ENCODE peak calls at places on chromosome 9, in four cellular contexts. X is neural progenitor cell, M is hepatocyte, E is mammary epithelial cell. N is an unnamed sample. For H3K9me3, the result is how much of the 10 kb centered on the place peaks cover.

GRCh38 chr9:6068983-6069382 is 53.6 kb upstream of the RANBP6 start:
- DNase-seq in M (no peak), E (no peak), X (no peak), N (no peak)

GRCh38 chr9:14715102-14715501 is 7.4 kb downstream of the CER1 start:
- DNase-seq in E (no peak), X (no peak), M (no peak), N (no peak)

GRCh38 chr9:100602302-100602930 is 24.5 kb downstream of the CAVIN4 start:
- DNase-seq in E (peak), M (peak), X (peak), N (no peak)

GRCh38 chr9:97749928-97750327 is 52.8 kb upstream of the XPA start:
- DNase-seq in M (no peak), E (peak), X (no peak), N (no peak)

GRCh38 chr9:6183227-6183551 is 32.4 kb upstream of the IL33 start:
- DNase-seq in E (no peak), X (no peak), M (no peak), N (no peak)

GRCh38 chr9:125579030-125579932 is 127.7 kb downstream of the MAPKAP1 start:
- DNase-seq in M (no peak), X (no peak), E (no peak), N (no peak)

GRCh38 chr9:98022447-98022846 is 34.1 kb upstream of the NANS start:
- DNase-seq in M (no peak), X (no peak), E (no peak), N (no peak)

GRCh38 chr9:108442604-108443277 is 413.0 kb downstream of the ACTL7B start:
- DNase-seq in M (no peak), X (no peak), E (no peak), N (no peak)

GRCh38 chr9:82645591-82645990 is 417.4 kb downstream of the RASEF start:
- DNase-seq in E (peak), M (no peak), X (no peak), N (no peak)

GRCh38 chr9:134449180-134449916 is 123.1 kb downstream of the RXRA start:
- DNase-seq in E (peak), X (peak), M (peak), N (peak)

GRCh38 chr9:125549465-125550215 is 157.4 kb downstream of the MAPKAP1 start:
- DNase-seq in E (no peak), X (no peak), M (peak), N (no peak)

GRCh38 chr9:133991211-133991921 is 758 bp downstream of the VAV2 start:
- DNase-seq in X (peak), M (peak), E (peak), N (peak)

GRCh38 chr9:137705906-137706305 is 87.1 kb downstream of the EHMT1 start:
- DNase-seq in M (no peak), E (no peak), X (no peak), N (no peak)

GRCh38 chr9:137702615-137703379 is 84.0 kb downstream of the EHMT1 start:
- DNase-seq in M (no peak), E (no peak), X (no peak), N (no peak)

GRCh38 chr9:137703842-137704508 is 85.2 kb downstream of the EHMT1 start:
- DNase-seq in X (no peak), M (no peak), E (no peak), N (peak)

GRCh38 chr9:137707361-137707760 is 88.6 kb downstream of the EHMT1 start:
- DNase-seq in X (no peak), E (no peak), M (no peak), N (peak)

GRCh38 chr9:137705443-137705863 is 86.6 kb downstream of the EHMT1 start:
- DNase-seq in M (no peak), X (no peak), E (no peak), N (peak)
- H3K4me3 ChIP-seq in M (no peak), X (no peak), E (no peak), N (no peak)

GRCh38 chr9:136807281-136808074 is at the start of gene RABL6:
- DNase-seq in X (peak), E (peak), M (peak), N (peak)
- H3K9me3 ChIP-seq in X (under half), E (under half), M (under half), N (under half)

GRCh38 chr9:88593537-88594185 is 58.7 kb downstream of the NXNL2 start:
- DNase-seq in X (peak), M (peak), E (peak), N (peak)
- H3K4me2 ChIP-seq in X (no peak), M (no peak), E (no peak), N (peak)

GRCh38 chr9:129777769-129778130 is 24.9 kb upstream of the PTGES start:
- DNase-seq in X (no peak), M (no peak), E (peak), N (no peak)

GRCh38 chr9:129774791-129775149 is 21.9 kb upstream of the PTGES start:
- DNase-seq in X (no peak), E (no peak), M (no peak), N (no peak)

GRCh38 chr9:129776938-129777768 is 24.3 kb upstream of the PTGES start:
- DNase-seq in E (peak), X (peak), M (peak), N (peak)

GRCh38 chr9:129775443-129775842 is 22.6 kb upstream of the PTGES start:
- DNase-seq in M (no peak), E (no peak), X (no peak), N (no peak)

DNA sequence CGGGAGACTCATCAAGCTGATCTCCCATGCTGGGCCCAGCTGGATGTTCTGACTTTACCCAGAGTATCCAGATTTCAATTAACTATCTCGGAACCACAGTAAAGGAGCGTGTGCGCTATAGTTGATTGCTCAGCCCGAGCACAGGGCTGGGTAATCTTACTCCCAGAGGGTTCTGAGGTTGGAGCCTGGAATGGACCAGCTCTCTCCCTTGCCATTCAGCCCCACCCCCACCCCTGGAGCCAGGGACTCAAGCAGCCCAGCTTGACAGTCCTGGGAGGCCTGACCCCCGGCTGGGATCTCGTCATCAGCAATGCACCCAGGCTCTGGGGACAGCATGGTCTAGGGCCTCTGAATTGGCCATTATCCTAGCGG is 23.7 kb upstream of the PTGES start:
- DNase-seq in M (no peak), X (no peak), E (no peak), N (peak)
- H3K4me3 ChIP-seq in M (no peak), X (no peak), E (no peak), N (peak)

GRCh38 chr9:8134629-8135028 is 335.1 kb upstream of the DMAC1 start:
- DNase-seq in E (no peak), M (no peak), X (no peak), N (no peak)
- H3K9me3 ChIP-seq in E (under half), M (under half), X (under half), N (under half)

DNA sequence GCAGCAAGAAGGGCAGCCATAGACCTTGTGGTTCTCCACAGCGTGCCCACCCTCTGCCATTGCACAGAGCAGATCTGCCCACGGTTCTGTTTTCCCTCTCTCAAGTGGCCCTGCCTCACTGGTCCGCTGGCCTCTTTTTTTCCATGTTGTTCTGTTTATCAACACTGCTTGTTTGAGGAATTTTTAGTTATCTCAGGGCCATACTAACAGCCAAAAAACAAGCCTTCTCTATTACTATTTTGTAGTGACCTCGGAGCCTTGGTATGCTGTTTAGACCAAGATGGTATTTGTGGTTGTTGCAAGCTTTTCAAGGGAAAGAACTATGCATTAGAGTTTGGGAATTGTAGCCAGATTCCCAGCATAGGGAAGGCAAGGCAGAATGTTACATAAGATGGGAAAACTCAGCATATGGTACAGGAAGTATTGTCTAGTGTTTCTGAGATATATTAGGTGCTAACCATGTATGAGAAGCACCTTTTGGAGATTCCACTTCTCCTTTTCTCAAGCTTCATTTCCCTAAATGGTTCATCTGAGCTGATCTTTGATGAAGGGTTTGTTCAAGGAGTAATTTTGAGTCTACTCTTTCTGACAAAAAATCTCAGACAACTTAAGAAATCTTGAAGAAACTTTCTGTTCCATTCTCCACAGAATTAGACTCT is 54.3 kb downstream of the NUP214 start:
- DNase-seq in X (no peak), M (no peak), E (no peak), N (no peak)
- H3K4me2 ChIP-seq in X (no peak), M (no peak), E (no peak), N (peak)

N was measured in osteoblast.